ENCODE peak calls at places on chromosomes 11 and 22, in seven cellular contexts. J, A, K, I, Y, D and S are unnamed samples.

GRCh38 chr11:108474664-108475485 is 7.5 kb upstream of the C11orf65 start:
- DNase-seq in J (no peak), A (no peak), K (no peak), I (no peak), Y (no peak), D (no peak), S (no peak)

GRCh38 chr11:57482782-57483569 is 22.6 kb downstream of the RTN4RL2 start:
- DNase-seq in J (peak), A (peak), K (no peak), I (peak), Y (peak), D (no peak), S (peak)

GRCh38 chr22:49206281-49206680 is 621.4 kb downstream of the BRD1 start:
- DNase-seq in J (no peak), A (no peak), K (no peak), I (peak), Y (peak), D (no peak), S (peak)

GRCh38 chr11:71223671-71224660 is 28.4 kb downstream of the SHANK2 start:
- DNase-seq in J (no peak), A (no peak), K (no peak), I (peak), Y (no peak), D (peak), S (peak)

GRCh38 chr11:68436985-68437926 is 23.3 kb upstream of the PPP6R3 start:
- DNase-seq in J (no peak), A (no peak), K (peak), I (peak), Y (peak), D (peak), S (no peak)

GRCh38 chr11:70281114-70281729 is 10.7 kb downstream of the PPFIA1 start:
- DNase-seq in J (no peak), A (no peak), K (peak), I (peak), Y (no peak), D (no peak), S (no peak)

GRCh38 chr22:42711281-42711731 is 9.4 kb downstream of the A4GALT start:
- DNase-seq in J (no peak), A (no peak), K (peak), I (no peak), Y (no peak), D (no peak), S (no peak)

GRCh38 chr22:27133951-27134664 is 476.7 kb downstream of the MIAT start:
- DNase-seq in J (peak), A (no peak), K (peak), I (no peak), Y (peak), D (no peak), S (no peak)

GRCh38 chr22:22009661-22010060 is 27.1 kb upstream of the TOP3B start:
- DNase-seq in J (no peak), A (no peak), K (no peak), I (no peak), Y (no peak), D (no peak), S (no peak)

GRCh38 chr11:105609832-105610781 is at the start of gene GRIA4:
- DNase-seq in J (no peak), A (no peak), K (peak), I (peak), Y (peak), D (peak), S (peak)

GRCh38 chr11:118634435-118635236 is 27.2 kb downstream of the PHLDB1 start:
- DNase-seq in J (peak), A (no peak), K (peak), I (peak), Y (peak), D (peak), S (peak)

GRCh38 chr11:62030071-62030684 is 62.7 kb upstream of the FTH1 start:
- DNase-seq in J (no peak), A (no peak), K (no peak), I (no peak), Y (no peak), D (no peak), S (peak)

GRCh38 chr22:25403284-25403606 is 161.2 kb upstream of the GRK3 start:
- DNase-seq in J (no peak), A (no peak), K (no peak), I (no peak), Y (no peak), D (no peak), S (no peak)

GRCh38 chr22:38273135-38273761 is 438 bp upstream of the TMEM184B start:
- DNase-seq in J (no peak), A (no peak), K (no peak), I (no peak), Y (no peak), D (no peak), S (no peak)

GRCh38 chr22:50544078-50544745 is 1.5 kb upstream of the KLHDC7B start:
- DNase-seq in J (peak), A (peak), K (peak), I (peak), Y (peak), D (peak), S (peak)

GRCh38 chr11:102599642-102600261 is 25.4 kb downstream of the MMP20 start:
- DNase-seq in J (no peak), A (no peak), K (peak), I (no peak), Y (peak), D (no peak), S (no peak)

GRCh38 chr11:2376751-2377451 is at the start of gene CD81:
- DNase-seq in J (peak), A (peak), K (peak), I (peak), Y (peak), D (no peak), S (peak)

GRCh38 chr22:26587991-26588613 is 1.8 kb downstream of the TPST2 start:
- DNase-seq in J (peak), A (no peak), K (peak), I (no peak), Y (no peak), D (no peak), S (no peak)

GRCh38 chr22:28984482-28985158 is 77.0 kb downstream of the C22orf31 start:
- DNase-seq in J (no peak), A (no peak), K (no peak), I (no peak), Y (no peak), D (no peak), S (no peak)

GRCh38 chr11:42906226-42906625 is 405.6 kb upstream of the API5 start:
- DNase-seq in J (no peak), A (no peak), K (no peak), I (no peak), Y (no peak), D (no peak), S (no peak)

GRCh38 chr11:125233116-125233515 is 68.6 kb downstream of the PKNOX2 start:
- DNase-seq in J (no peak), A (no peak), K (no peak), I (no peak), Y (no peak), D (no peak), S (no peak)

GRCh38 chr22:25364281-25364680 is 144.8 kb downstream of the CRYBB2 start:
- DNase-seq in J (no peak), A (no peak), K (no peak), I (peak), Y (no peak), D (peak), S (no peak)

GRCh38 chr11:78318733-78319132 is 98.9 kb downstream of the GAB2 start:
- DNase-seq in J (no peak), A (no peak), K (peak), I (peak), Y (no peak), D (no peak), S (no peak)

GRCh38 chr11:45147871-45148270 is 1.4 kb downstream of the PRDM11 start:
- DNase-seq in J (no peak), A (no peak), K (no peak), I (no peak), Y (no peak), D (no peak), S (no peak)

GRCh38 chr11:1153105-1153950 is 4.4 kb upstream of the MUC5AC start:
- DNase-seq in J (no peak), A (no peak), K (no peak), I (peak), Y (peak), D (peak), S (peak)

GRCh38 chr22:33781396-33781795 is 138.9 kb downstream of the LARGE1 start:
- DNase-seq in J (no peak), A (no peak), K (peak), I (no peak), Y (peak), D (no peak), S (no peak)

GRCh38 chr11:118705111-118705741 is 25.8 kb upstream of the TREH start:
- DNase-seq in J (no peak), A (peak), K (no peak), I (peak), Y (no peak), D (no peak), S (no peak)